ENCODE peak calls at places on chromosomes 5 and 9, in four cellular contexts. One of them, this sample, is unnamed.

GRCh38 chr9:37390759-37391158 is 31.7 kb upstream of the GRHPR start:
- DNase-seq in OCI-LY7: peak; percentile 92
- DNase-seq in fibroblast of lung: no peak
- DNase-seq in psoas muscle: no peak
- DNase-seq in this sample: no peak

GRCh38 chr5:51382759-51383493 is at the start of gene ISL1:
- DNase-seq in fibroblast of lung: peak; percentile 69
- DNase-seq in OCI-LY7: no peak
- DNase-seq in psoas muscle: peak; percentile 67
- DNase-seq in this sample: peak; percentile 92

GRCh38 chr5:54103871-54104270 is 206.5 kb downstream of the ARL15 start:
- DNase-seq in OCI-LY7: no peak
- DNase-seq in fibroblast of lung: no peak
- DNase-seq in psoas muscle: no peak
- DNase-seq in this sample: no peak

GRCh38 chr5:1193591-1193985 is 7.8 kb upstream of the SLC6A19 start:
- DNase-seq in OCI-LY7: no peak
- DNase-seq in psoas muscle: peak; percentile 34
- DNase-seq in fibroblast of lung: no peak
- DNase-seq in this sample: no peak

GRCh38 chr9:79581794-79582193 is 10.0 kb downstream of the TLE4 start:
- DNase-seq in OCI-LY7: no peak
- DNase-seq in fibroblast of lung: peak; percentile 94
- DNase-seq in psoas muscle: no peak
- DNase-seq in this sample: peak; percentile 69

GRCh38 chr5:139733698-139734491 is 61.7 kb upstream of the PSD2 start:
- DNase-seq in fibroblast of lung: no peak
- DNase-seq in psoas muscle: no peak
- DNase-seq in OCI-LY7: no peak
- DNase-seq in this sample: no peak

GRCh38 chr9:121895836-121896544 is 197.1 kb downstream of the TTLL11 start:
- DNase-seq in psoas muscle: no peak
- DNase-seq in fibroblast of lung: peak; percentile 85
- DNase-seq in OCI-LY7: no peak
- DNase-seq in this sample: no peak

GRCh38 chr5:115561176-115561575 is 16.6 kb upstream of the FEM1C start:
- DNase-seq in psoas muscle: no peak
- DNase-seq in OCI-LY7: no peak
- DNase-seq in fibroblast of lung: no peak
- DNase-seq in this sample: peak; percentile 54

GRCh38 chr9:98538626-98539031 is 170.1 kb downstream of the GABBR2 start:
- DNase-seq in OCI-LY7: no peak
- DNase-seq in fibroblast of lung: peak; percentile 73
- DNase-seq in psoas muscle: no peak
- DNase-seq in this sample: no peak

GRCh38 chr5:66436721-66437120 is 159.5 kb upstream of the MAST4 start:
- DNase-seq in psoas muscle: no peak
- DNase-seq in fibroblast of lung: no peak
- DNase-seq in OCI-LY7: peak; percentile 30
- DNase-seq in this sample: no peak

GRCh38 chr5:113212244-113212920 is 222.4 kb downstream of the TSSK1B start:
- DNase-seq in OCI-LY7: no peak
- DNase-seq in fibroblast of lung: peak; percentile 74
- DNase-seq in psoas muscle: no peak
- DNase-seq in this sample: peak; percentile 20

GRCh38 chr5:66002415-66002814 is 76.0 kb downstream of the ERBIN start:
- DNase-seq in psoas muscle: no peak
- DNase-seq in fibroblast of lung: peak; percentile 25
- DNase-seq in OCI-LY7: no peak
- DNase-seq in this sample: no peak

GRCh38 chr5:41433552-41434181 is 76.7 kb downstream of the PLCXD3 start:
- DNase-seq in OCI-LY7: no peak
- DNase-seq in fibroblast of lung: no peak
- DNase-seq in psoas muscle: no peak
- DNase-seq in this sample: no peak

GRCh38 chr5:148436029-148436428 is 52.3 kb downstream of the FBXO38 start:
- DNase-seq in psoas muscle: no peak
- DNase-seq in fibroblast of lung: no peak
- DNase-seq in OCI-LY7: no peak
- DNase-seq in this sample: no peak

GRCh38 chr5:97142521-97143254 is at the start of gene LIX1:
- DNase-seq in psoas muscle: no peak
- DNase-seq in OCI-LY7: peak; percentile 75
- DNase-seq in fibroblast of lung: peak; percentile 38
- DNase-seq in this sample: peak; percentile 29

GRCh38 chr9:32722704-32723103 is 60.6 kb upstream of the TMEM215 start:
- DNase-seq in OCI-LY7: no peak
- DNase-seq in psoas muscle: no peak
- DNase-seq in fibroblast of lung: no peak
- DNase-seq in this sample: no peak

GRCh38 chr5:167967494-167968180 is 323.8 kb upstream of the WWC1 start:
- DNase-seq in psoas muscle: no peak
- DNase-seq in fibroblast of lung: peak; percentile 83
- DNase-seq in OCI-LY7: no peak
- DNase-seq in this sample: no peak

GRCh38 chr9:122005597-122005996 is 87.5 kb downstream of the TTLL11 start:
- DNase-seq in OCI-LY7: no peak
- DNase-seq in fibroblast of lung: peak; percentile 13
- DNase-seq in psoas muscle: no peak
- DNase-seq in this sample: no peak

GRCh38 chr5:11390369-11390768 is 513.9 kb downstream of the CTNND2 start:
- DNase-seq in OCI-LY7: no peak
- DNase-seq in fibroblast of lung: peak; percentile 79
- DNase-seq in psoas muscle: no peak
- DNase-seq in this sample: peak; percentile 48

GRCh38 chr5:96064905-96065304 is 103.3 kb upstream of the ELL2 start:
- DNase-seq in fibroblast of lung: no peak
- DNase-seq in psoas muscle: no peak
- DNase-seq in OCI-LY7: no peak
- DNase-seq in this sample: no peak

GRCh38 chr5:20248102-20248501 is 260.1 kb upstream of the CDH18 start:
- DNase-seq in OCI-LY7: no peak
- DNase-seq in fibroblast of lung: no peak
- DNase-seq in psoas muscle: no peak
- DNase-seq in this sample: peak; percentile 19

GRCh38 chr5:129125819-129126218 is 31.3 kb downstream of the ISOC1 start:
- DNase-seq in fibroblast of lung: no peak
- DNase-seq in psoas muscle: no peak
- DNase-seq in OCI-LY7: no peak
- DNase-seq in this sample: no peak

GRCh38 chr5:150757087-150757649 is 1.6 kb downstream of the DCTN4 start:
- DNase-seq in OCI-LY7: no peak
- DNase-seq in psoas muscle: no peak
- DNase-seq in fibroblast of lung: no peak
- DNase-seq in this sample: no peak

GRCh38 chr5:14983666-14984441 is 112.3 kb upstream of the ANKH start:
- DNase-seq in OCI-LY7: no peak
- DNase-seq in psoas muscle: no peak
- DNase-seq in fibroblast of lung: no peak
- DNase-seq in this sample: no peak

GRCh38 chr5:180104131-180104530 is 32.6 kb upstream of the RNF130 start:
- DNase-seq in fibroblast of lung: no peak
- DNase-seq in psoas muscle: no peak
- DNase-seq in OCI-LY7: no peak
- DNase-seq in this sample: no peak

GRCh38 chr5:37915078-37915736 is 75.4 kb upstream of the GDNF start:
- DNase-seq in fibroblast of lung: no peak
- DNase-seq in psoas muscle: no peak
- DNase-seq in OCI-LY7: no peak
- DNase-seq in this sample: no peak

GRCh38 chr5:166102947-166103346 is 2188.5 kb upstream of the WWC1 start:
- DNase-seq in fibroblast of lung: no peak
- DNase-seq in psoas muscle: no peak
- DNase-seq in OCI-LY7: no peak
- DNase-seq in this sample: no peak

GRCh38 chr5:132387649-132388117 is 18.2 kb downstream of the SLC22A5 start:
- DNase-seq in OCI-LY7: no peak
- DNase-seq in fibroblast of lung: peak; percentile 100
- DNase-seq in psoas muscle: no peak
- DNase-seq in this sample: peak; percentile 96

GRCh38 chr9:32490601-32491000 is 35.4 kb downstream of the RIGI start:
- DNase-seq in OCI-LY7: no peak
- DNase-seq in fibroblast of lung: no peak
- DNase-seq in psoas muscle: no peak
- DNase-seq in this sample: no peak

GRCh38 chr5:447501-447900 is 4.5 kb downstream of the EXOC3 start:
- DNase-seq in fibroblast of lung: no peak
- DNase-seq in psoas muscle: peak; percentile 27
- DNase-seq in OCI-LY7: no peak
- DNase-seq in this sample: no peak

GRCh38 chr9:112091805-112092204 is 83.3 kb downstream of the SUSD1 start:
- DNase-seq in fibroblast of lung: peak; percentile 22
- DNase-seq in psoas muscle: no peak
- DNase-seq in OCI-LY7: no peak
- DNase-seq in this sample: no peak
- TF ChIP-seq CTCF in fibroblast of lung: peak; percentile 44
- TF ChIP-seq CTCF in psoas muscle: no peak
- TF ChIP-seq CTCF in OCI-LY7: peak; percentile 62
- TF ChIP-seq CTCF in this sample: peak; percentile 66

GRCh38 chr5:55306641-55307382 is 682 bp downstream of the DHX29 start:
- DNase-seq in psoas muscle: no peak
- DNase-seq in fibroblast of lung: no peak
- DNase-seq in OCI-LY7: peak; percentile 18
- DNase-seq in this sample: peak; percentile 22
- H3K4me1 ChIP-seq in psoas muscle: peaks cover 57% of the 10 kb centered on the region
- H3K4me1 ChIP-seq in fibroblast of lung: peaks cover 3% of the 10 kb centered on the region
- H3K4me1 ChIP-seq in OCI-LY7: peaks cover 42% of the 10 kb centered on the region
- H3K4me1 ChIP-seq in this sample: peaks cover 29% of the 10 kb centered on the region

GRCh38 chr5:135750506-135750905 is 84.0 kb upstream of the SLC25A48 start:
- DNase-seq in psoas muscle: no peak
- DNase-seq in fibroblast of lung: no peak
- DNase-seq in OCI-LY7: no peak
- DNase-seq in this sample: no peak
- TF ChIP-seq CTCF in psoas muscle: no peak
- TF ChIP-seq CTCF in fibroblast of lung: no peak
- TF ChIP-seq CTCF in OCI-LY7: peak; percentile 48
- TF ChIP-seq CTCF in this sample: peak; percentile 35

GRCh38 chr5:119331566-119332095 is 24.2 kb upstream of the TNFAIP8 start:
- DNase-seq in OCI-LY7: no peak
- DNase-seq in fibroblast of lung: no peak
- DNase-seq in psoas muscle: no peak
- DNase-seq in this sample: no peak
- H3K4me1 ChIP-seq in OCI-LY7: peaks cover 77% of the 10 kb centered on the region
- H3K4me1 ChIP-seq in fibroblast of lung: peaks cover 2% of the 10 kb centered on the region
- H3K4me1 ChIP-seq in psoas muscle: no peaks in the 10 kb centered on the region
- H3K4me1 ChIP-seq in this sample: peaks cover 38% of the 10 kb centered on the region

GRCh38 chr5:16540421-16540820 is 74.8 kb upstream of the ZNF622 start:
- DNase-seq in fibroblast of lung: peak; percentile 90
- DNase-seq in psoas muscle: no peak
- DNase-seq in OCI-LY7: no peak
- DNase-seq in this sample: peak; percentile 91

GRCh38 chr5:16539169-16539666 is 73.6 kb upstream of the ZNF622 start:
- DNase-seq in fibroblast of lung: peak; percentile 85
- DNase-seq in psoas muscle: peak; percentile 93
- DNase-seq in OCI-LY7: no peak
- DNase-seq in this sample: peak; percentile 87

GRCh38 chr5:16536246-16536645 is 70.6 kb upstream of the ZNF622 start:
- DNase-seq in OCI-LY7: no peak
- DNase-seq in psoas muscle: no peak
- DNase-seq in fibroblast of lung: peak; percentile 67
- DNase-seq in this sample: peak; percentile 69

GRCh38 chr5:16536818-16537217 is 71.2 kb upstream of the ZNF622 start:
- DNase-seq in fibroblast of lung: no peak
- DNase-seq in psoas muscle: no peak
- DNase-seq in OCI-LY7: no peak
- DNase-seq in this sample: no peak

DNA sequence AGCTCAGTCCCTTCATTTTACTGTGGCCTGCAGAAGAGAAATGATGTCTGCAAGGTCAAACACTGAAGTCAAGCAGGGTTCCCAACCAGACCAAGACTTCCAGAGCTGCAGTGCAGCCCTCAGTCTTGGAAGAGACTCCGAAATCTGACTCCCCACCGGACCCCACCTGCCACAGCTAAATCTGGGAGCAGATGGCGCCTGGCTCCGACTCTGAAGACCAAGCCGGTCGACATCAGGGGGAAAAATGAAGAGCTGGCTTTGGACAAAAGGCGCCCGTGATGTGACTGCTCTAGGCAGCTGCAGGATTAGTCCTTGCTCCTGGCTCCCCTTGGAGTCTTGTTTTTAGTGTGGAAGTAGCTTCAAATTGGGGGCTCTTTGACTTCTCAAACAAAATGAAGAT is 72.4 kb upstream of the ZNF622 start:
- DNase-seq in fibroblast of lung: no peak
- DNase-seq in OCI-LY7: no peak
- DNase-seq in psoas muscle: peak; percentile 72
- DNase-seq in this sample: no peak
- TF ChIP-seq CTCF in fibroblast of lung: no peak
- TF ChIP-seq CTCF in OCI-LY7: no peak
- TF ChIP-seq CTCF in psoas muscle: no peak
- TF ChIP-seq CTCF in this sample: no peak

GRCh38 chr9:111456536-111456935 is 27.6 kb downstream of the ECPAS start:
- DNase-seq in fibroblast of lung: no peak
- DNase-seq in OCI-LY7: no peak
- DNase-seq in psoas muscle: no peak
- DNase-seq in this sample: no peak

GRCh38 chr9:111455638-111456037 is 28.5 kb downstream of the ECPAS start:
- DNase-seq in OCI-LY7: no peak
- DNase-seq in psoas muscle: no peak
- DNase-seq in fibroblast of lung: no peak
- DNase-seq in this sample: no peak

GRCh38 chr9:111458139-111459009 is 25.8 kb downstream of the ECPAS start:
- DNase-seq in fibroblast of lung: no peak
- DNase-seq in OCI-LY7: no peak
- DNase-seq in psoas muscle: no peak
- DNase-seq in this sample: no peak

GRCh38 chr9:111451570-111451969 is 32.6 kb downstream of the ECPAS start:
- DNase-seq in psoas muscle: no peak
- DNase-seq in fibroblast of lung: no peak
- DNase-seq in OCI-LY7: no peak
- DNase-seq in this sample: no peak

GRCh38 chr9:111454751-111455150 is 29.4 kb downstream of the ECPAS start:
- DNase-seq in fibroblast of lung: no peak
- DNase-seq in OCI-LY7: no peak
- DNase-seq in psoas muscle: no peak
- DNase-seq in this sample: no peak
- H3K4me1 ChIP-seq in fibroblast of lung: no peaks in the 10 kb centered on the region
- H3K4me1 ChIP-seq in OCI-LY7: peaks cover 7% of the 10 kb centered on the region
- H3K4me1 ChIP-seq in psoas muscle: peaks cover 92% of the 10 kb centered on the region
- H3K4me1 ChIP-seq in this sample: no peaks in the 10 kb centered on the region

This sample was measured in foreskin keratinocyte.